ENCODE peak calls at places on chromosomes 1 and 21, in five cellular contexts. S is GM10248; O is osteoblast; L is heart left ventricle; R is activated CD8-positive, alpha-beta T cell treated with anti-CD3 and anti-CD28 coated beads for 36 hours. Y is an unnamed sample.

GRCh38 chr1:154663656-154664055 is 55.7 kb upstream of the ADAR start:
- DNase-seq in S (no peak), O (no peak), L (no peak), R (no peak), Y (no peak)

GRCh38 chr1:25120286-25120685 is 112.0 kb downstream of the SYF2 start:
- DNase-seq in S (no peak), O (no peak), L (no peak), R (no peak), Y (no peak)

GRCh38 chr1:2391385-2392070 is at the start of the genes MORN1 and RER1:
- DNase-seq in S (peak; percentile 99), O (peak; percentile 100), L (peak; percentile 100), R (peak; percentile 99), Y (peak; percentile 99)

GRCh38 chr1:85612704-85613361 is 32.3 kb downstream of the CCN1 start:
- DNase-seq in S (no peak), O (peak; percentile 95), L (no peak), R (no peak), Y (no peak)

GRCh38 chr1:150563340-150564038 is 14.3 kb downstream of the ADAMTSL4 start:
- DNase-seq in S (peak; percentile 43), O (peak; percentile 52), L (peak; percentile 85), R (peak; percentile 64), Y (peak; percentile 41)

GRCh38 chr1:227424159-227424680 is 105.9 kb upstream of the CDC42BPA start:
- DNase-seq in S (no peak), O (no peak), L (no peak), R (no peak), Y (no peak)

GRCh38 chr1:211497489-211498045 is 5.6 kb upstream of the RD3 start:
- DNase-seq in S (no peak), O (no peak), L (no peak), R (no peak), Y (no peak)

GRCh38 chr1:209689484-209689883 is 14.3 kb downstream of the G0S2 start:
- DNase-seq in S (no peak), O (no peak), L (no peak), R (no peak), Y (no peak)

GRCh38 chr1:7278045-7278444 is 492.8 kb downstream of the CAMTA1 start:
- DNase-seq in S (no peak), O (no peak), L (no peak), R (no peak), Y (no peak)

GRCh38 chr1:179205284-179205683 is 24.2 kb downstream of the ABL2 start:
- DNase-seq in S (no peak), O (no peak), L (no peak), R (peak; percentile 28), Y (no peak)

GRCh38 chr1:221327954-221328353 is 413.9 kb downstream of the DUSP10 start:
- DNase-seq in S (no peak), O (no peak), L (no peak), R (no peak), Y (no peak)

GRCh38 chr1:20483833-20484525 is 2.0 kb downstream of the CAMK2N1 start:
- DNase-seq in S (no peak), O (peak; percentile 85), L (peak; percentile 38), R (no peak), Y (no peak)

GRCh38 chr21:46099476-46099875 is 1.6 kb downstream of the COL6A2 start:
- DNase-seq in S (no peak), O (peak; percentile 92), L (peak; percentile 46), R (peak; percentile 30), Y (peak; percentile 20)

GRCh38 chr1:45329445-45329844 is 2.8 kb downstream of the HPDL start:
- DNase-seq in S (peak; percentile 19), O (no peak), L (no peak), R (no peak), Y (no peak)

GRCh38 chr1:165858364-165858823 is 31.0 kb downstream of the UCK2 start:
- DNase-seq in S (no peak), O (no peak), L (peak; percentile 52), R (no peak), Y (no peak)

GRCh38 chr21:34037446-34037845 is 35.9 kb upstream of the MRPS6 start:
- DNase-seq in S (no peak), O (no peak), L (no peak), R (no peak), Y (no peak)

GRCh38 chr1:14511281-14511680 is 87.2 kb upstream of the KAZN start:
- DNase-seq in S (no peak), O (peak; percentile 62), L (no peak), R (no peak), Y (no peak)

GRCh38 chr1:58618303-58618702 is 41.3 kb upstream of the TACSTD2 start:
- DNase-seq in S (no peak), O (peak; percentile 96), L (no peak), R (no peak), Y (no peak)

GRCh38 chr1:190608282-190608681 is 130.6 kb upstream of the BRINP3 start:
- DNase-seq in S (no peak), O (no peak), L (no peak), R (no peak), Y (no peak)

GRCh38 chr1:175482072-175482451 is 261.3 kb downstream of the TNR start:
- DNase-seq in S (no peak), O (no peak), L (no peak), R (no peak), Y (no peak)

GRCh38 chr21:37984416-37984815 is 68.2 kb upstream of the KCNJ6 start:
- DNase-seq in S (no peak), O (no peak), L (no peak), R (no peak), Y (no peak)

GRCh38 chr1:84247425-84248220 is 53.9 kb upstream of the SAMD13 start:
- DNase-seq in S (no peak), O (peak; percentile 59), L (no peak), R (peak; percentile 21), Y (no peak)

GRCh38 chr1:28888915-28889314 is 25.5 kb upstream of the EPB41 start:
- DNase-seq in S (no peak), O (no peak), L (no peak), R (no peak), Y (no peak)

GRCh38 chr1:28173151-28173979 is 3.1 kb downstream of the PTAFR start:
- DNase-seq in S (no peak), O (peak; percentile 69), L (no peak), R (peak; percentile 13), Y (no peak)

GRCh38 chr1:221234821-221235220 is 355.6 kb downstream of the HLX start:
- DNase-seq in S (no peak), O (peak; percentile 13), L (no peak), R (no peak), Y (no peak)

GRCh38 chr1:77060000-77060399 is 159.2 kb downstream of the PIGK start:
- DNase-seq in S (no peak), O (no peak), L (no peak), R (no peak), Y (no peak)

GRCh38 chr1:21921100-21921875 is 15.8 kb downstream of the HSPG2 start:
- DNase-seq in S (no peak), O (peak; percentile 54), L (peak; percentile 51), R (no peak), Y (no peak)

GRCh38 chr1:204728045-204728444 is 42.5 kb upstream of the LRRN2 start:
- DNase-seq in S (no peak), O (no peak), L (no peak), R (no peak), Y (no peak)

GRCh38 chr1:63701187-63701586 is 72.6 kb upstream of the ROR1 start:
- DNase-seq in S (no peak), O (no peak), L (peak; percentile 55), R (no peak), Y (no peak)

GRCh38 chr1:59359325-59359724 is 62.4 kb downstream of the FGGY start:
- DNase-seq in S (no peak), O (no peak), L (no peak), R (no peak), Y (no peak)

GRCh38 chr1:146007048-146007784 is 10.8 kb upstream of the TXNIP start:
- DNase-seq in S (peak; percentile 82), O (peak; percentile 69), L (peak; percentile 57), R (peak; percentile 82), Y (peak; percentile 84)

DNA sequence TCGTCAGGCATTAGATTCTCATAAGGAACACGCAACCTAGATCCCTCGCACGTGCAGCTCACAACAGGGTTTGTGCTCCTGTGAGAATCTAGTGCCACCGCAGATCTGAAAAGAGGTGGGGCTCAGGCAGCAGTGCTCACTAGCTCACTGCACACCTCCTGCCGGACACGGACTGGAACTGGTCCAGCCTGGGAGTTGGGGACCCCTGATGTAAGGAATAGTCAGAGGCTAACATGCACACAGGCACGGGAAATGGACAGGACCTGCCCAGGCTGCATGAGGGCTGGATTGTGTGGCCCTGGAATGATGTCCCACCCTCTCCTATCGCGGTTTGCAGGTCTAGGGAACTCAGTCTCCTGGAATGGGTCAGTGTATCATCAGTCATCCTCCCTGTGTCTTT is 23.2 kb upstream of the MX1 start:
- DNase-seq in S (no peak), O (no peak), L (no peak), R (no peak), Y (no peak)
- TF ChIP-seq CTCF in S (no peak), O (no peak), L (no peak), R (no peak), Y (no peak)

DNA sequence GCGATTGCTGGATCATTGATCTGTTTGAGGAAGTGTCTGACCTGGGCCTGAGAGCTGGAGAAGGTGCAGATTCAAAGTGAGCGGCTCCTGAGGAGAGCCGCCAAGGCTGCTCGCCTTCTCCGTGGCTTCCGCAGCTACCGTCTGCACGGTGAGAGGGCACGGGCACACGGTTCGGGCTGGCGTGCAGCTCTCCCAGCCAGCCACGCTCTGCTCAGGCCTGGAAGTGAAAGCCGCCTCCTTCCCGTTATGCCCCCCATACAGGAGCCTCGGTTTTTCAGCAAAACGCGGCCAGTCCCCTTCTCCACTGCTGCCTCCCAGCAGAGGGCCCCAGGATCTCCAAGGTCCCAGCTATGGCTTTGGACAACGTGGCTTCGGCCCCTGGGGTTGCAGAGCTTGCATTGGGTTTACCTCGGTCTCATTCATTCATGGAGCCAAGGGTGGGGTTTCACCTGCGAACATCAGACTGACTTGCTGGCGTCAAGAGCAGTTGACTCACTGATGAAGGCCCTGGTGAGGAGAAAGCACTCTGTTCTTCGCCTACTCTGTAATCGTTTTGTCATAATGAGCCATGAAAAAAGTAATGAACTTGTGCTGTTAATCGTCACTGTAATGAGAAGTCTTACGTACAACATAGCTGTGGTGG is 24.4 kb upstream of the PDXK start:
- DNase-seq in S (no peak), O (peak; percentile 47), L (no peak), R (no peak), Y (no peak)
- TF ChIP-seq CTCF in S (no peak), O (no peak), L (no peak), R (no peak), Y (no peak)

GRCh38 chr1:38014171-38014570 is 1.6 kb downstream of the UTP11 start:
- DNase-seq in S (no peak), O (peak; percentile 45), L (no peak), R (no peak), Y (no peak)
- TF ChIP-seq CTCF in S (no peak), O (no peak), L (no peak), R (no peak), Y (no peak)

GRCh38 chr1:90190523-90190922 is 195.6 kb downstream of the ZNF326 start:
- DNase-seq in S (no peak), O (peak; percentile 31), L (no peak), R (no peak), Y (no peak)
- TF ChIP-seq CTCF in S (no peak), O (no peak), L (no peak), R (no peak), Y (no peak)